ENCODE peak calls at places on chromosomes 16 and 17, in seven cellular contexts. One of them, this sample, is unnamed.
A peak's percentile ranks its signal among the peaks of the same experiment; 100 is the strongest.

GRCh38 chr17:30550512-30551273 is 73.5 kb downstream of the GOSR1 start:
- DNase-seq in neural progenitor cell: no peak
- DNase-seq in cardiac muscle cell: no peak
- DNase-seq in mucosa of descending colon: no peak
- DNase-seq in A549: no peak
- DNase-seq in IMR-90: peak; percentile 19
- DNase-seq in upper lobe of right lung: no peak
- DNase-seq in this sample: peak; percentile 9

GRCh38 chr16:7227193-7227825 is 105.3 kb upstream of the RBFOX1 start:
- DNase-seq in neural progenitor cell: peak; percentile 54
- DNase-seq in cardiac muscle cell: peak; percentile 66
- DNase-seq in mucosa of descending colon: no peak
- DNase-seq in A549: no peak
- DNase-seq in IMR-90: no peak
- DNase-seq in upper lobe of right lung: no peak
- DNase-seq in this sample: no peak

GRCh38 chr17:68993112-68993511 is 37.9 kb upstream of the ABCA8 start:
- DNase-seq in neural progenitor cell: no peak
- DNase-seq in cardiac muscle cell: no peak
- DNase-seq in mucosa of descending colon: no peak
- DNase-seq in A549: no peak
- DNase-seq in IMR-90: peak; percentile 38
- DNase-seq in upper lobe of right lung: no peak
- DNase-seq in this sample: peak; percentile 69

GRCh38 chr17:56131431-56131830 is 21.8 kb upstream of the ANKFN1 start:
- DNase-seq in neural progenitor cell: no peak
- DNase-seq in cardiac muscle cell: no peak
- DNase-seq in mucosa of descending colon: no peak
- DNase-seq in A549: no peak
- DNase-seq in IMR-90: no peak
- DNase-seq in upper lobe of right lung: no peak
- DNase-seq in this sample: no peak

GRCh38 chr16:70250748-70251650 is 741 bp downstream of the EXOSC6 start:
- DNase-seq in neural progenitor cell: peak; percentile 76
- DNase-seq in cardiac muscle cell: peak; percentile 69
- DNase-seq in mucosa of descending colon: peak; percentile 45
- DNase-seq in A549: peak; percentile 50
- DNase-seq in IMR-90: peak; percentile 35
- DNase-seq in upper lobe of right lung: peak; percentile 77
- DNase-seq in this sample: no peak

GRCh38 chr17:1467898-1468492 is 12.0 kb upstream of the CRK start:
- DNase-seq in neural progenitor cell: peak; percentile 40
- DNase-seq in cardiac muscle cell: no peak
- DNase-seq in mucosa of descending colon: no peak
- DNase-seq in A549: no peak
- DNase-seq in IMR-90: no peak
- DNase-seq in upper lobe of right lung: peak; percentile 87
- DNase-seq in this sample: no peak

GRCh38 chr17:28612936-28613872 is 781 bp downstream of the RSKR start:
- DNase-seq in neural progenitor cell: peak; percentile 74
- DNase-seq in cardiac muscle cell: peak; percentile 58
- DNase-seq in mucosa of descending colon: peak; percentile 59
- DNase-seq in A549: peak; percentile 56
- DNase-seq in IMR-90: peak; percentile 22
- DNase-seq in upper lobe of right lung: no peak
- DNase-seq in this sample: no peak

GRCh38 chr16:4684763-4685162 is 8.6 kb upstream of the NUDT16L1 start:
- DNase-seq in neural progenitor cell: no peak
- DNase-seq in cardiac muscle cell: no peak
- DNase-seq in mucosa of descending colon: no peak
- DNase-seq in A549: no peak
- DNase-seq in IMR-90: no peak
- DNase-seq in upper lobe of right lung: no peak
- DNase-seq in this sample: no peak

GRCh38 chr16:22813946-22814325 is at the start of gene HS3ST2:
- DNase-seq in neural progenitor cell: peak; percentile 92
- DNase-seq in cardiac muscle cell: peak; percentile 80
- DNase-seq in mucosa of descending colon: peak; percentile 40
- DNase-seq in A549: no peak
- DNase-seq in IMR-90: no peak
- DNase-seq in upper lobe of right lung: peak; percentile 71
- DNase-seq in this sample: peak; percentile 55

GRCh38 chr16:85902366-85903155 is 3.6 kb downstream of the IRF8 start:
- DNase-seq in neural progenitor cell: peak; percentile 75
- DNase-seq in cardiac muscle cell: peak; percentile 62
- DNase-seq in mucosa of descending colon: no peak
- DNase-seq in A549: no peak
- DNase-seq in IMR-90: no peak
- DNase-seq in upper lobe of right lung: no peak
- DNase-seq in this sample: no peak

GRCh38 chr17:43634681-43635125 is 27.0 kb downstream of the MEOX1 start:
- DNase-seq in neural progenitor cell: no peak
- DNase-seq in cardiac muscle cell: peak; percentile 58
- DNase-seq in mucosa of descending colon: no peak
- DNase-seq in A549: no peak
- DNase-seq in IMR-90: peak; percentile 53
- DNase-seq in upper lobe of right lung: no peak
- DNase-seq in this sample: peak; percentile 55

GRCh38 chr16:67525176-67525860 is 3.3 kb upstream of the RIPOR1 start:
- DNase-seq in neural progenitor cell: no peak
- DNase-seq in cardiac muscle cell: no peak
- DNase-seq in mucosa of descending colon: no peak
- DNase-seq in A549: no peak
- DNase-seq in IMR-90: peak; percentile 37
- DNase-seq in upper lobe of right lung: no peak
- DNase-seq in this sample: no peak
- TF ChIP-seq CTCF in neural progenitor cell: no peak
- TF ChIP-seq CTCF in cardiac muscle cell: no peak
- TF ChIP-seq CTCF in mucosa of descending colon: no peak
- TF ChIP-seq CTCF in A549: no peak
- TF ChIP-seq CTCF in IMR-90: peak; percentile 17
- TF ChIP-seq CTCF in upper lobe of right lung: no peak
- TF ChIP-seq CTCF in this sample: no peak

DNA sequence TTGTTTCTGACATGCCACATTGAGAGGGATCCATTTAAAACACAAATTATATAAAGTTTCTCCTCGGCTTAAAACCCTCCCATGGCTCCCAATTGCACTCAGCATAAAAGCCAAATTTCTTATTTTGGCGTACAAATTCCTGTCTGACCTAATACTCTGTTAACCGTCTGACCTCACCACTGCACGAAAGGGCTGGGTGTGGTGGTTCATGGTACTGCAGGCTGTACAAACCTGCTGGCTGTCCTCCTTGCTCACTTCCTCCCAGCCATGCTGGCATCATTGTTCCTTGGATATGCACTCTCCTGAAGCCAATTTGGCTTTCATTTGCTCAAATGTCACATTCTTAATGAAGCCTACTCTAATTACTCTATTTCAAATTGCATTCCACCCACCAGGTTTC is 301.6 kb upstream of the C16orf82 start:
- DNase-seq in neural progenitor cell: peak; percentile 24
- DNase-seq in cardiac muscle cell: no peak
- DNase-seq in mucosa of descending colon: no peak
- DNase-seq in A549: peak; percentile 19
- DNase-seq in IMR-90: no peak
- DNase-seq in upper lobe of right lung: no peak
- DNase-seq in this sample: no peak
- TF ChIP-seq CTCF in neural progenitor cell: peak; percentile 42
- TF ChIP-seq CTCF in cardiac muscle cell: no peak
- TF ChIP-seq CTCF in mucosa of descending colon: no peak
- TF ChIP-seq CTCF in A549: no peak
- TF ChIP-seq CTCF in IMR-90: no peak
- TF ChIP-seq CTCF in upper lobe of right lung: peak; percentile 33
- TF ChIP-seq CTCF in this sample: no peak

GRCh38 chr17:64492481-64493109 is 4.3 kb downstream of the POLG2 start:
- DNase-seq in neural progenitor cell: no peak
- DNase-seq in cardiac muscle cell: no peak
- DNase-seq in mucosa of descending colon: no peak
- DNase-seq in A549: no peak
- DNase-seq in IMR-90: no peak
- DNase-seq in upper lobe of right lung: no peak
- DNase-seq in this sample: no peak
- TF ChIP-seq CTCF in neural progenitor cell: peak; percentile 39
- TF ChIP-seq CTCF in cardiac muscle cell: peak; percentile 54
- TF ChIP-seq CTCF in mucosa of descending colon: no peak
- TF ChIP-seq CTCF in A549: peak; percentile 48
- TF ChIP-seq CTCF in IMR-90: peak; percentile 45
- TF ChIP-seq CTCF in upper lobe of right lung: peak; percentile 61
- TF ChIP-seq CTCF in this sample: peak; percentile 62

DNA sequence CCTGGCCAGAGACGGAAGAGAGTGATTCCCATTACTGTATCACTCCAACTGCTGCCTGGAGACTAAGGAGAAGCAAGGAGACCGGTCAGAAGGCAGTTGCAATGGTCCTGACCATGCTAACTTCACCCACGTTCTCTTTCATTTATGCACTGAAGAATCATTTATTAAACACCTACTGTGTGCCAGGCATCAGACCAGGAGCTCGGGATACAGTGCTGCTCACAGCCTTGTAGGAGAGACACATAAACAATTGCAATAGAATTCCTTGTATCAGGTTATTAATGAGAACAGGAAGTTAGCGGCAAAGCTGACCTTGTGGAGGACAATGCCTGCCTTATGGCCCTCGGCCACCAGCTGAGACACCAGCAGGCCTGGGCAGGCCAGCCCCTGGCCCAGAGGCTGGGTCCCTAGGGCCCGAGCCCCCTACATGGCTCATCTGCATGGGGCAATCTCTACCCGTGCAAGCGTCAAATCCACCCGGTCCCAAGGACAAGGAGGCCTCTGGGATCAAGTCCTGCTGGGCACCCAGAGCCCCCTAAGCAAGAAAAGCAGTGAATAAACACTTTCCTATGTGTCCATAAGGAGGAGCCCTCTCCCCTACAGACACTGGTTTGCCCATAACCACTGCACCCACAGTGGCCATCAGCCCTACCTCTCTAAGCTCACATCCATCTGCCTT is 8.6 kb upstream of the ENPP7 start:
- DNase-seq in neural progenitor cell: peak; percentile 67
- DNase-seq in cardiac muscle cell: peak; percentile 51
- DNase-seq in mucosa of descending colon: no peak
- DNase-seq in A549: peak; percentile 87
- DNase-seq in IMR-90: no peak
- DNase-seq in upper lobe of right lung: no peak
- DNase-seq in this sample: no peak
- TF ChIP-seq CTCF in neural progenitor cell: peak; percentile 57
- TF ChIP-seq CTCF in cardiac muscle cell: peak; percentile 9
- TF ChIP-seq CTCF in mucosa of descending colon: no peak
- TF ChIP-seq CTCF in A549: peak; percentile 50
- TF ChIP-seq CTCF in IMR-90: peak; percentile 16
- TF ChIP-seq CTCF in upper lobe of right lung: no peak
- TF ChIP-seq CTCF in this sample: peak; percentile 35

DNA sequence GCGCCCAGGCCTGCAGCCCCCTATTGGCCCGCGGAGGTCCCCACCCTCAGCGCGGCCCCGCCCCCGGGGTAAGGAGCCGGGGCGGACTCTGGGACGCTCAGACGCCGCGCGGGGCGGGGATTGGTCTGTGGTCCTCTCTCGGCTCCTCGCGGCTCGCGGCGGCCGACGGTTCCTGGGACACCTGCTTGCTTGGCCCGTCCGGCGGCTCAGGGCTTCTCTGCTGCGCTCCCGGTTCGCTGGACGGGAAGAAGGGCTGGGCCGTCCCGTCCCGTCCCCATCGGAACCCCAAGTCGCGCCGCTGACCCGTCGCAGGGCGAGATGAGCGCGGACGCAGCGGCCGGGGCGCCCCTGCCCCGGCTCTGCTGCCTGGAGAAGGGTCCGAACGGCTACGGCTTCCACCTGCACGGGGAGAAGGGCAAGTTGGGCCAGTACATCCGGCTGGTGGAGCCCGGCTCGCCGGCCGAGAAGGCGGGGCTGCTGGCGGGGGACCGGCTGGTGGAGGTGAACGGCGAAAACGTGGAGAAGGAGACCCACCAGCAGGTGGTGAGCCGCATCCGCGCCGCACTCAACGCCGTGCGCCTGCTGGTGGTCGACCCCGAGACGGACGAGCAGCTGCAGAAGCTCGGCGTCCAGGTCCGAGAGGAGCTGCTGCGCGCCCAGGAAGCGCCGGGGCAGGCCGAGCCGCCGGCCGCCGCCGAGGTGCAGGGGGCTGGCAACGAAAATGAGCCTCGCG is at the start of gene NHERF1:
- DNase-seq in neural progenitor cell: peak; percentile 98
- DNase-seq in cardiac muscle cell: peak; percentile 98
- DNase-seq in mucosa of descending colon: peak; percentile 95
- DNase-seq in A549: peak; percentile 59
- DNase-seq in IMR-90: peak; percentile 82
- DNase-seq in upper lobe of right lung: peak; percentile 98
- DNase-seq in this sample: peak; percentile 64
- TF ChIP-seq CTCF in neural progenitor cell: peak; percentile 42
- TF ChIP-seq CTCF in cardiac muscle cell: no peak
- TF ChIP-seq CTCF in mucosa of descending colon: no peak
- TF ChIP-seq CTCF in A549: no peak
- TF ChIP-seq CTCF in IMR-90: peak; percentile 8
- TF ChIP-seq CTCF in upper lobe of right lung: peak; percentile 22
- TF ChIP-seq CTCF in this sample: peak; percentile 51

This sample was measured in foreskin keratinocyte.